ENCODE peak calls at places on chromosomes 4 and X, in eight cellular contexts. E, H, A, I, F, P, Q and B are unnamed samples.

GRCh38 chrX:153412746-153413720 is 1.8 kb downstream of the ZFP92 start:
- DNase-seq in E (peak), H (no peak), A (no peak), I (no peak), F (peak), P (no peak), Q (no peak), B (no peak)

GRCh38 chr4:121991968-121992367 is 40.1 kb upstream of the TRPC3 start:
- DNase-seq in E (no peak), H (no peak), A (no peak), I (no peak), F (no peak), P (no peak), Q (no peak), B (no peak)

GRCh38 chr4:163755013-163755412 is 260.5 kb downstream of the TMA16 start:
- DNase-seq in E (peak), H (peak), A (peak), I (no peak), F (no peak), P (no peak), Q (no peak), B (no peak)

GRCh38 chr4:7844247-7844991 is 95.2 kb downstream of the AFAP1 start:
- DNase-seq in E (peak), H (peak), A (peak), I (peak), F (no peak), P (peak), Q (peak), B (peak)

GRCh38 chr4:1204828-1205591 is 32.6 kb upstream of the SPON2 start:
- DNase-seq in E (no peak), H (no peak), A (no peak), I (peak), F (peak), P (no peak), Q (no peak), B (peak)

GRCh38 chr4:1172228-1172851 is at the start of gene SPON2:
- DNase-seq in E (no peak), H (peak), A (peak), I (no peak), F (peak), P (no peak), Q (no peak), B (peak)

GRCh38 chr4:142040043-142040442 is 403.7 kb downstream of the IL15 start:
- DNase-seq in E (peak), H (no peak), A (no peak), I (no peak), F (no peak), P (no peak), Q (no peak), B (no peak)

GRCh38 chrX:265502-265901 is 15.7 kb upstream of the PLCXD1 start:
- DNase-seq in E (no peak), H (no peak), A (no peak), I (no peak), F (no peak), P (no peak), Q (no peak), B (peak)

GRCh38 chrX:134949271-134949670 is 41.5 kb upstream of the SMIM10 start:
- DNase-seq in E (peak), H (no peak), A (peak), I (no peak), F (no peak), P (no peak), Q (no peak), B (no peak)

GRCh38 chr4:170464614-170465197 is 374.9 kb upstream of the AADAT start:
- DNase-seq in E (no peak), H (no peak), A (no peak), I (no peak), F (no peak), P (no peak), Q (no peak), B (no peak)

GRCh38 chrX:70508296-70508911 is 63.8 kb downstream of the DLG3 start:
- DNase-seq in E (no peak), H (no peak), A (peak), I (no peak), F (no peak), P (no peak), Q (no peak), B (no peak)

GRCh38 chr4:134463771-134464170 is 262.2 kb upstream of the PABPC4L start:
- DNase-seq in E (no peak), H (no peak), A (no peak), I (no peak), F (no peak), P (no peak), Q (no peak), B (no peak)

GRCh38 chr4:77393981-77394380 is 211.6 kb upstream of the CXCL13 start:
- DNase-seq in E (no peak), H (no peak), A (no peak), I (no peak), F (no peak), P (no peak), Q (no peak), B (no peak)

GRCh38 chr4:5032825-5033224 is 13.6 kb upstream of the CYTL1 start:
- DNase-seq in E (no peak), H (no peak), A (no peak), I (no peak), F (no peak), P (no peak), Q (no peak), B (no peak)

GRCh38 chrX:39613508-39613921 is 484.2 kb downstream of the BCOR start:
- DNase-seq in E (no peak), H (peak), A (no peak), I (peak), F (no peak), P (no peak), Q (peak), B (peak)

GRCh38 chrX:53317365-53318069 is 36.1 kb upstream of the IQSEC2 start:
- DNase-seq in E (peak), H (peak), A (peak), I (peak), F (peak), P (no peak), Q (peak), B (peak)

GRCh38 chr4:59571805-59572430 is 1628.2 kb upstream of the ADGRL3 start:
- DNase-seq in E (no peak), H (no peak), A (no peak), I (no peak), F (no peak), P (no peak), Q (no peak), B (no peak)

GRCh38 chr4:56908206-56909082 is 744 bp downstream of the REST start:
- DNase-seq in E (peak), H (peak), A (peak), I (peak), F (peak), P (no peak), Q (peak), B (peak)
- TF ChIP-seq CTCF in E (peak), H (peak), A (no peak), I (no peak), F (peak), P (peak), Q (no peak), B (no peak)

GRCh38 chrX:29911673-29912072 is 303.7 kb upstream of the MAGEB2 start:
- DNase-seq in E (peak), H (no peak), A (no peak), I (no peak), F (no peak), P (no peak), Q (no peak), B (no peak)
- TF ChIP-seq CTCF in E (peak), H (no peak), A (peak), I (no peak), F (no peak), P (no peak), Q (no peak), B (no peak)

DNA sequence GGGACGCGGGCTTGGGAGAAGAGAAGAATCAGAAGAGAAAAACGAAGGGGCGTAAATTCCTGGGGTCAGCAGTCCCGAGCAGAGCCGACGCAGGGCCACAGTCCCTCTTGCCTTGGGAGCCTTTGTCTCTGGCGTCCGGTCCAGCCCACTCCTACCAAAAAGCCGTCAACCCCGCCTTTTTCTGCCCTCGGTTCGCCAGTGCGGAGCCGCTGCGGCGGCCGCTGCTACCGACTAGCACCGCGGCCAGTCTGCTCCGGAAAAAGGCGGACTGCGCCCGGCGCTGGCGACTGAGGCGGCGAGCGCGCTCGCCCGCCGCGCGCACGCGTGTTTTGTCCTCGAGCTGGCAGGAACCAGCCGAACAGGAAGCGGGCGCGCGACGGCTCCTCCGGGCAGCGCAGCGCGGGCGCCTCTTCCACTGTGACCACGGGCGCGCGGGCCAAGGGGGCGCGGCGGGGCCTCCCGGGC is 502 bp downstream of the HNRNPDL start:
- DNase-seq in E (peak), H (no peak), A (no peak), I (no peak), F (peak), P (no peak), Q (no peak), B (no peak)
- TF ChIP-seq CTCF in E (no peak), H (no peak), A (no peak), I (no peak), F (no peak), P (no peak), Q (no peak), B (peak)

GRCh38 chrX:16664059-16664458 is 14.1 kb downstream of the S100G start:
- DNase-seq in E (no peak), H (no peak), A (peak), I (no peak), F (no peak), P (no peak), Q (no peak), B (no peak)
- TF ChIP-seq CTCF in E (no peak), H (no peak), A (peak), I (no peak), F (no peak), P (peak), Q (no peak), B (no peak)

DNA sequence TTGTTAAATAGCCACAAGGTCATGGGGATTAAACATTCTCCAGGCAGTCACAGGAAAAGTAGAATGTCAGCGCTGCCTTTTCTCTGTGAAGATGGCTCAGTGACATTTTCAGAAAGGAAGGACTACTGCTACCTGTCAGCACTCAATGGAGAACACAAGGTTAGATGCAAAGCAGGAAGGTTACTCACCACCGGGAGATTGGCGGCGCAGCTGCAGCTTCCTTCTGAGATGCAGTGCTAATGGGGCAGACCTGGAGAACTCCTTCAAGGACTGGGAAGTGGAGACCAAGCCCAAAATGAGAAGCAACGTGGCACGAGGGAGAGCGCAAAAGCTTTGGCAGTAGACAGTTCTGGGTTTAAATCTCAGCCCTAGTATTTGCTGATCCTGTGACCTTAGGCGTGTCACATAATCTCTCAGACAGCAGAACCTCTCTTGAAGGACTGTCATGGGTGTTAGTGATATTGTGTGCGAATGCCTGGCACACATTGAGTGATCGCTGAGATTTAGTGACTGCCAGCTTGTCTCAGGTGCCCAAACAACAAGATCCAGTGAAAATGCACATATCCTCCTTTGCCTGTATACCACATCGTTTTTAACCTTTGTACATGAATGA is 213.2 kb upstream of the BOD1L1 start:
- DNase-seq in E (no peak), H (no peak), A (no peak), I (no peak), F (no peak), P (no peak), Q (no peak), B (no peak)
- TF ChIP-seq CTCF in E (no peak), H (no peak), A (no peak), I (no peak), F (no peak), P (no peak), Q (no peak), B (no peak)

GRCh38 chrX:48083706-48084105 is 12.3 kb upstream of the ZNF630 start:
- DNase-seq in E (no peak), H (no peak), A (no peak), I (no peak), F (no peak), P (no peak), Q (no peak), B (no peak)

GRCh38 chrX:48086119-48086518 is 14.7 kb upstream of the ZNF630 start:
- DNase-seq in E (no peak), H (no peak), A (no peak), I (no peak), F (no peak), P (no peak), Q (no peak), B (no peak)

DNA sequence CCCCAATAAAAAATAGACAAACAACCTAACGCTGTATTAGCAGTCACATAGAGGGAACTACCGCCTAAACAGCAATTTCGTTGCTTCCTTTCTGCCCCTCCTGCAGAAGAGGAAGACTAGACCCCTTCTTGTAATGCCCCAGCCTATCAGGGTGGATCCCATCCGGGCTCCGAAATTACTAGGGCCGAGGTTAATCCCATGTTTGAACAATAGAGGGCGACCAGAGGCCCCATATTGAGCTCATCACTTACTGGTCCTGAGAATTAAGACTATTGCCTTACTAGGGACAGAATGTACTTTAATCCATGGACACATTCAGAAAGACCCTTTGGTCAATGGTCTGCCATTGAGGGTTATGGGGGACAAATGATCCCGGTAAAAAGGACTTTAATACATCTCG is 11.8 kb upstream of the ZNF630 start:
- DNase-seq in E (peak), H (peak), A (peak), I (peak), F (no peak), P (peak), Q (peak), B (no peak)
- TF ChIP-seq CTCF in E (peak), H (no peak), A (peak), I (peak), F (peak), P (peak), Q (peak), B (peak)

GRCh38 chr4:150363721-150364688 is 217.9 kb upstream of the MAB21L2 start:
- DNase-seq in E (no peak), H (no peak), A (no peak), I (no peak), F (no peak), P (no peak), Q (no peak), B (no peak)
- TF ChIP-seq CTCF in E (no peak), H (no peak), A (no peak), I (no peak), F (no peak), P (no peak), Q (no peak), B (no peak)

GRCh38 chrX:129116651-129117050 is 406.6 kb downstream of the SMARCA1 start:
- DNase-seq in E (no peak), H (no peak), A (no peak), I (no peak), F (no peak), P (no peak), Q (no peak), B (no peak)
- TF ChIP-seq CTCF in E (no peak), H (no peak), A (no peak), I (no peak), F (no peak), P (no peak), Q (no peak), B (peak)